ENCODE peak calls at places on chromosomes 16 and 17, in six cellular contexts. One of them, this sample, is unnamed.

GRCh38 chr17:46159686-46160085 is 33.5 kb downstream of the KANSL1 start:
- DNase-seq in pancreas: no peak
- DNase-seq in vagina: no peak
- DNase-seq in MM.1S: no peak
- DNase-seq in psoas muscle: no peak
- DNase-seq in ovary: no peak
- DNase-seq in this sample: no peak

GRCh38 chr16:70681382-70682238 is 4.2 kb downstream of the MTSS2 start:
- DNase-seq in pancreas: no peak
- DNase-seq in vagina: no peak
- DNase-seq in MM.1S: no peak
- DNase-seq in psoas muscle: peak; percentile 45
- DNase-seq in ovary: no peak
- DNase-seq in this sample: no peak

GRCh38 chr16:53984936-53985335 is 281.0 kb downstream of the FTO start:
- DNase-seq in pancreas: no peak
- DNase-seq in vagina: no peak
- DNase-seq in MM.1S: no peak
- DNase-seq in psoas muscle: no peak
- DNase-seq in ovary: no peak
- DNase-seq in this sample: no peak

GRCh38 chr16:73390491-73390890 is 342.6 kb upstream of the ZFHX3 start:
- DNase-seq in pancreas: no peak
- DNase-seq in vagina: no peak
- DNase-seq in MM.1S: no peak
- DNase-seq in psoas muscle: no peak
- DNase-seq in ovary: no peak
- DNase-seq in this sample: no peak

GRCh38 chr17:1201132-1201702 is 21.4 kb upstream of the ABR start:
- DNase-seq in pancreas: no peak
- DNase-seq in vagina: no peak
- DNase-seq in MM.1S: no peak
- DNase-seq in psoas muscle: no peak
- DNase-seq in ovary: no peak
- DNase-seq in this sample: no peak

GRCh38 chr16:56346131-56346890 is 79.0 kb downstream of the AMFR start:
- DNase-seq in pancreas: no peak
- DNase-seq in vagina: no peak
- DNase-seq in MM.1S: no peak
- DNase-seq in psoas muscle: peak; percentile 26
- DNase-seq in ovary: no peak
- DNase-seq in this sample: no peak

GRCh38 chr16:1062895-1063294 is 9.7 kb upstream of the SSTR5 start:
- DNase-seq in pancreas: no peak
- DNase-seq in vagina: no peak
- DNase-seq in MM.1S: no peak
- DNase-seq in psoas muscle: no peak
- DNase-seq in ovary: no peak
- DNase-seq in this sample: no peak

GRCh38 chr16:21001262-21001661 is 100.7 kb downstream of the LYRM1 start:
- DNase-seq in pancreas: no peak
- DNase-seq in vagina: no peak
- DNase-seq in MM.1S: peak; percentile 17
- DNase-seq in psoas muscle: no peak
- DNase-seq in ovary: no peak
- DNase-seq in this sample: no peak

GRCh38 chr17:18107971-18108370 is 585 bp upstream of the MYO15A start:
- DNase-seq in pancreas: no peak
- DNase-seq in vagina: no peak
- DNase-seq in MM.1S: no peak
- DNase-seq in psoas muscle: no peak
- DNase-seq in ovary: no peak
- DNase-seq in this sample: no peak

GRCh38 chr17:17811381-17812210 is 25.2 kb downstream of the SREBF1 start:
- DNase-seq in pancreas: no peak
- DNase-seq in vagina: no peak
- DNase-seq in MM.1S: no peak
- DNase-seq in psoas muscle: no peak
- DNase-seq in ovary: peak; percentile 69
- DNase-seq in this sample: no peak

GRCh38 chr17:79986441-79987186 is 49.1 kb downstream of the TBC1D16 start:
- DNase-seq in pancreas: no peak
- DNase-seq in vagina: no peak
- DNase-seq in MM.1S: no peak
- DNase-seq in psoas muscle: peak; percentile 59
- DNase-seq in ovary: peak; percentile 93
- DNase-seq in this sample: no peak

GRCh38 chr17:17700251-17700969 is 19.2 kb downstream of the RAI1 start:
- DNase-seq in pancreas: no peak
- DNase-seq in vagina: no peak
- DNase-seq in MM.1S: no peak
- DNase-seq in psoas muscle: no peak
- DNase-seq in ovary: no peak
- DNase-seq in this sample: no peak

GRCh38 chr17:6231886-6232767 is 161.9 kb downstream of the WSCD1 start:
- DNase-seq in pancreas: no peak
- DNase-seq in vagina: no peak
- DNase-seq in MM.1S: no peak
- DNase-seq in psoas muscle: no peak
- DNase-seq in ovary: no peak
- DNase-seq in this sample: peak; percentile 49

GRCh38 chr17:43467981-43468541 is 15.7 kb upstream of the DHX8 start:
- DNase-seq in pancreas: no peak
- DNase-seq in vagina: no peak
- DNase-seq in MM.1S: no peak
- DNase-seq in psoas muscle: no peak
- DNase-seq in ovary: no peak
- DNase-seq in this sample: no peak

GRCh38 chr17:51907041-51907440 is 251.5 kb downstream of the CA10 start:
- DNase-seq in pancreas: no peak
- DNase-seq in vagina: no peak
- DNase-seq in MM.1S: no peak
- DNase-seq in psoas muscle: no peak
- DNase-seq in ovary: no peak
- DNase-seq in this sample: no peak

GRCh38 chr16:927406-927805 is 43.4 kb downstream of the LMF1 start:
- DNase-seq in pancreas: no peak
- DNase-seq in vagina: no peak
- DNase-seq in MM.1S: no peak
- DNase-seq in psoas muscle: no peak
- DNase-seq in ovary: no peak
- DNase-seq in this sample: no peak

GRCh38 chr17:5234645-5235576 is at the start of gene SCIMP:
- DNase-seq in pancreas: peak; percentile 50
- DNase-seq in vagina: no peak
- DNase-seq in MM.1S: no peak
- DNase-seq in psoas muscle: no peak
- DNase-seq in ovary: no peak
- DNase-seq in this sample: no peak

GRCh38 chr17:1565860-1566259 is 3.3 kb upstream of the PITPNA start:
- DNase-seq in pancreas: no peak
- DNase-seq in vagina: no peak
- DNase-seq in MM.1S: no peak
- DNase-seq in psoas muscle: no peak
- DNase-seq in ovary: no peak
- DNase-seq in this sample: no peak

GRCh38 chr16:2033057-2033911 is 6.6 kb downstream of the NHERF2 start:
- DNase-seq in pancreas: no peak
- DNase-seq in vagina: no peak
- DNase-seq in MM.1S: no peak
- DNase-seq in psoas muscle: no peak
- DNase-seq in ovary: no peak
- DNase-seq in this sample: no peak

GRCh38 chr16:28621756-28622155 is 11.9 kb upstream of the SULT1A1 start:
- DNase-seq in pancreas: no peak
- DNase-seq in vagina: no peak
- DNase-seq in MM.1S: no peak
- DNase-seq in psoas muscle: no peak
- DNase-seq in ovary: no peak
- DNase-seq in this sample: no peak

GRCh38 chr17:74840989-74841666 is 18.6 kb downstream of the GRIN2C start:
- DNase-seq in pancreas: no peak
- DNase-seq in vagina: no peak
- DNase-seq in MM.1S: no peak
- DNase-seq in psoas muscle: peak; percentile 73
- DNase-seq in ovary: peak; percentile 55
- DNase-seq in this sample: no peak

GRCh38 chr17:81058263-81058871 is 23.4 kb downstream of the BAIAP2 start:
- DNase-seq in pancreas: no peak
- DNase-seq in vagina: no peak
- DNase-seq in MM.1S: no peak
- DNase-seq in psoas muscle: no peak
- DNase-seq in ovary: no peak
- DNase-seq in this sample: no peak

GRCh38 chr17:65920996-65921395 is 270.9 kb downstream of the CEP112 start:
- DNase-seq in pancreas: no peak
- DNase-seq in vagina: no peak
- DNase-seq in MM.1S: no peak
- DNase-seq in psoas muscle: no peak
- DNase-seq in ovary: no peak
- DNase-seq in this sample: no peak

GRCh38 chr17:65916425-65916824 is 275.5 kb downstream of the CEP112 start:
- DNase-seq in pancreas: no peak
- DNase-seq in vagina: no peak
- DNase-seq in MM.1S: no peak
- DNase-seq in psoas muscle: no peak
- DNase-seq in ovary: no peak
- DNase-seq in this sample: no peak

GRCh38 chr17:65918450-65918849 is 273.5 kb downstream of the CEP112 start:
- DNase-seq in pancreas: no peak
- DNase-seq in vagina: no peak
- DNase-seq in MM.1S: no peak
- DNase-seq in psoas muscle: no peak
- DNase-seq in ovary: no peak
- DNase-seq in this sample: no peak

GRCh38 chr17:65917560-65917959 is 274.4 kb downstream of the CEP112 start:
- DNase-seq in pancreas: peak; percentile 32
- DNase-seq in vagina: no peak
- DNase-seq in MM.1S: no peak
- DNase-seq in psoas muscle: no peak
- DNase-seq in ovary: peak; percentile 20
- DNase-seq in this sample: no peak

DNA sequence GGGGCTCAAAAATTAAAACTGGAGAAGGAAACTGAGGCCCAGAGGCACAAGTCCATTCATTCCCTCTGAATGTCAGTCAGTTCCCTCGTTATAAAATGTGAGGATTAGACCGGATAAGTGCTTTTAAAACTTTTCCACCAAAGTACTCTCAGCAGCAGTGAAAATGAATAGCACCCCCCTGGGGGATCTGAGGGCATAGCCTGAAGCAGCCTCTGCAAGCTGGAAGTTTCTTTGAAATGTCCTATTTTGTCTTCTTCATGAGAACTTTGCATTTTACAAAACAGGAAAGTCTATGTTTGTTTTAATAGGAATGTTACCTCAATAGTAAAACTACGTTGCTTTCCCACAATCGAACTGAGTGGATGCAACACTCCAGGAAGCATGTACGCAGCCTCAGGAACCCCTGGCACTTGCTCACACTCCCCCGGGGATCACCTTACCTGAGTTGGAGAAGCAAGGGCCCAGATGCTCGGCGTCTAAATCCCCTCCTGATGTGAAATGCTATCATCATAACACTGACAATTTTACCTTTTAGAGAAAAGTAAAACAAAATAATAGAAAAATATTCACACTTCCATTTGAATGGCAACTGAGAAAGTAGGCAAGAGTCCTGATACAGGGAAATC is 272.9 kb downstream of the CEP112 start:
- DNase-seq in pancreas: no peak
- DNase-seq in vagina: no peak
- DNase-seq in MM.1S: no peak
- DNase-seq in psoas muscle: no peak
- DNase-seq in ovary: peak; percentile 13
- DNase-seq in this sample: no peak
- TF ChIP-seq CTCF in pancreas: no peak
- TF ChIP-seq CTCF in vagina: no peak
- TF ChIP-seq CTCF in MM.1S: peak; percentile 6
- TF ChIP-seq CTCF in psoas muscle: no peak
- TF ChIP-seq CTCF in ovary: no peak
- TF ChIP-seq CTCF in this sample: peak; percentile 47

DNA sequence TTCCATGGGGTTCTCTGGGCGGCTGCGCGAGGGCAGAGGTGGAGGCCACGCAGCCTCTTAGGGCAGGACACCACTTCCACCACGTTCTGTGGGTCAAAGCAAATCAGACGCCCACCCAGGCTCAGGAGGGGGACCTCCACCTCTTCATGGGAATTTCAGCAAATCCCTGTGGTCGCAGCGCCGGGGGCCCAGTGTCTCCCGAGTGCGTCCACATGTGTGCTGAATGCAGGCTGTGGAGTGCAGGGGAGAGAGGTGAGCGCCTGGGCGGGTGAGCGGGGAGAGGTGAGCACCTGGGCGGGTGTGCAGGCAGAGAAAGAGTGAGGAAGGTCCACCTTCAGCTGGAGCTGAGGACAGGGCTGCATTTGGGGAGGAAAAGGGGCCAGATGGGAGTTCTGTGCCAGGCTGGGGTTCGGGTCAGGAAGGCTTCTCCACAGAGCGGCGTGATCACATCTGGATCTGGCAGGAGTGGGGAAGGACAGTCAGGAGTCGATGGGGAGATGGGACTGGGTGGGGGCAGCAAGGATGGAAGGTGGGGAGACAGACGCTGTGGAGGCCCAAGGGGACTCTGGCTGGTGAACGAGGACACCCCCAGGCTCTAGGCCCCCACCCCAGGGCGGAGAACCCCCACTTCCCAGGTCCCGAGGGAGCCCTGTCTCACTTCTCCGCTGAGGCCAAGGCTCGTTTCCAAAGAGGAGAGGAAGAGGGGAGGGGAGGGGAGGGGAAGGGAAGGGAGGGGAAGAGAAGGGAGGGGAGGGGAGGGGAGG is 36.9 kb upstream of the CBFA2T3 start:
- DNase-seq in pancreas: no peak
- DNase-seq in vagina: no peak
- DNase-seq in MM.1S: no peak
- DNase-seq in psoas muscle: no peak
- DNase-seq in ovary: no peak
- DNase-seq in this sample: no peak
- TF ChIP-seq CTCF in pancreas: no peak
- TF ChIP-seq CTCF in vagina: no peak
- TF ChIP-seq CTCF in MM.1S: no peak
- TF ChIP-seq CTCF in psoas muscle: no peak
- TF ChIP-seq CTCF in ovary: no peak
- TF ChIP-seq CTCF in this sample: no peak

DNA sequence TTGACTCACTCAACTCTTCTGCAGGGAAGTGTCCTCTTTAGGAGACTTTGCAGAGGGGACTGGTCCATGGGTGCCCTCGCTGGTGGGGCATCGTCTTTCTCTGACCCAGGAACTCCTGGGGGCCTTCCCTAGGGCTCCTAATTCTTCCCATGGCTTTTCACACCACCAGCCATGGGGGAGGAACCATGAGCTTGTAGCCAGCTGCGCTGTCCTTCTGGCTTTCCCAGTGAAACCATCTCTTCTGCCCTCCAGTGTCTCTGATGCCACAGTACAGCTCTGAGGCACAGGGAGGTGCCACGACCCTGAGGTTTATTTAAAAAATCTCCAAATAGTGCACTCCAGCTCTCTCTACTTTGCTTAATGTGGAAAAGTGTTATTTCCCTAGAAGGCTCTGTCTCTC is 78.6 kb downstream of the SDR42E1 start:
- DNase-seq in pancreas: no peak
- DNase-seq in vagina: no peak
- DNase-seq in MM.1S: no peak
- DNase-seq in psoas muscle: no peak
- DNase-seq in ovary: no peak
- DNase-seq in this sample: no peak
- TF ChIP-seq CTCF in pancreas: no peak
- TF ChIP-seq CTCF in vagina: no peak
- TF ChIP-seq CTCF in MM.1S: no peak
- TF ChIP-seq CTCF in psoas muscle: no peak
- TF ChIP-seq CTCF in ovary: no peak
- TF ChIP-seq CTCF in this sample: no peak

GRCh38 chr17:58317421-58318064 is 11.1 kb downstream of the TSPOAP1 start:
- DNase-seq in pancreas: peak; percentile 24
- DNase-seq in vagina: no peak
- DNase-seq in MM.1S: peak; percentile 75
- DNase-seq in psoas muscle: no peak
- DNase-seq in ovary: no peak
- DNase-seq in this sample: no peak
- TF ChIP-seq CTCF in pancreas: no peak
- TF ChIP-seq CTCF in vagina: no peak
- TF ChIP-seq CTCF in MM.1S: peak; percentile 82
- TF ChIP-seq CTCF in psoas muscle: peak; percentile 24
- TF ChIP-seq CTCF in ovary: no peak
- TF ChIP-seq CTCF in this sample: peak; percentile 79

This sample was measured in type B pancreatic cell.